ENCODE peak calls at places on chromosomes 7 and 10, in seven cellular contexts. One of them, this sample, is unnamed.

GRCh38 chr7:27064169-27064568 is 31.6 kb downstream of the HOXA1 start:
- DNase-seq in pancreas: no peak
- DNase-seq in IMR-90: no peak
- DNase-seq in AG08396: no peak
- DNase-seq in fibroblast of the aortic adventitia: peak; percentile 26
- DNase-seq in SK-MEL-5: peak; percentile 23
- DNase-seq in activated T-helper 1 cell treated with anti-CD3 and anti-CD28 coated beads, Interleukin-2, amount 50 U/mL, for 16 hours: no peak
- DNase-seq in this sample: no peak

GRCh38 chr7:34296663-34297062 is 361.4 kb upstream of the NPSR1 start:
- DNase-seq in pancreas: no peak
- DNase-seq in IMR-90: peak; percentile 44
- DNase-seq in AG08396: no peak
- DNase-seq in fibroblast of the aortic adventitia: peak; percentile 55
- DNase-seq in SK-MEL-5: no peak
- DNase-seq in activated T-helper 1 cell treated with anti-CD3 and anti-CD28 coated beads, Interleukin-2, amount 50 U/mL, for 16 hours: no peak
- DNase-seq in this sample: no peak

GRCh38 chr10:20105236-20105635 is 289.0 kb downstream of the PLXDC2 start:
- DNase-seq in pancreas: peak; percentile 19
- DNase-seq in IMR-90: peak; percentile 31
- DNase-seq in AG08396: no peak
- DNase-seq in fibroblast of the aortic adventitia: peak; percentile 4
- DNase-seq in SK-MEL-5: no peak
- DNase-seq in activated T-helper 1 cell treated with anti-CD3 and anti-CD28 coated beads, Interleukin-2, amount 50 U/mL, for 16 hours: no peak
- DNase-seq in this sample: no peak

GRCh38 chr7:159030490-159031134 is 114.1 kb downstream of the VIPR2 start:
- DNase-seq in pancreas: peak; percentile 62
- DNase-seq in IMR-90: no peak
- DNase-seq in AG08396: peak; percentile 59
- DNase-seq in fibroblast of the aortic adventitia: no peak
- DNase-seq in SK-MEL-5: no peak
- DNase-seq in activated T-helper 1 cell treated with anti-CD3 and anti-CD28 coated beads, Interleukin-2, amount 50 U/mL, for 16 hours: no peak
- DNase-seq in this sample: peak; percentile 66

GRCh38 chr10:22030421-22030820 is 26.9 kb upstream of the DNAJC1 start:
- DNase-seq in pancreas: no peak
- DNase-seq in IMR-90: no peak
- DNase-seq in AG08396: no peak
- DNase-seq in fibroblast of the aortic adventitia: no peak
- DNase-seq in SK-MEL-5: no peak
- DNase-seq in activated T-helper 1 cell treated with anti-CD3 and anti-CD28 coated beads, Interleukin-2, amount 50 U/mL, for 16 hours: no peak
- DNase-seq in this sample: no peak

GRCh38 chr7:44463169-44463808 is 27.2 kb downstream of the NUDCD3 start:
- DNase-seq in pancreas: no peak
- DNase-seq in IMR-90: no peak
- DNase-seq in AG08396: no peak
- DNase-seq in fibroblast of the aortic adventitia: peak; percentile 39
- DNase-seq in SK-MEL-5: peak; percentile 56
- DNase-seq in activated T-helper 1 cell treated with anti-CD3 and anti-CD28 coated beads, Interleukin-2, amount 50 U/mL, for 16 hours: no peak
- DNase-seq in this sample: no peak

GRCh38 chr10:6148251-6148691 is 54.5 kb upstream of the PFKFB3 start:
- DNase-seq in pancreas: no peak
- DNase-seq in IMR-90: no peak
- DNase-seq in AG08396: no peak
- DNase-seq in fibroblast of the aortic adventitia: no peak
- DNase-seq in SK-MEL-5: no peak
- DNase-seq in activated T-helper 1 cell treated with anti-CD3 and anti-CD28 coated beads, Interleukin-2, amount 50 U/mL, for 16 hours: no peak
- DNase-seq in this sample: no peak

GRCh38 chr10:13893926-13894325 is 307.2 kb downstream of the PRPF18 start:
- DNase-seq in pancreas: no peak
- DNase-seq in IMR-90: peak; percentile 47
- DNase-seq in AG08396: no peak
- DNase-seq in fibroblast of the aortic adventitia: peak; percentile 52
- DNase-seq in SK-MEL-5: no peak
- DNase-seq in activated T-helper 1 cell treated with anti-CD3 and anti-CD28 coated beads, Interleukin-2, amount 50 U/mL, for 16 hours: no peak
- DNase-seq in this sample: no peak

GRCh38 chr7:123823898-123824753 is 20.8 kb upstream of the HYAL4 start:
- DNase-seq in pancreas: no peak
- DNase-seq in IMR-90: no peak
- DNase-seq in AG08396: no peak
- DNase-seq in fibroblast of the aortic adventitia: no peak
- DNase-seq in SK-MEL-5: no peak
- DNase-seq in activated T-helper 1 cell treated with anti-CD3 and anti-CD28 coated beads, Interleukin-2, amount 50 U/mL, for 16 hours: no peak
- DNase-seq in this sample: no peak

GRCh38 chr10:67788028-67788886 is 49.7 kb downstream of the DNAJC12 start:
- DNase-seq in pancreas: peak; percentile 78
- DNase-seq in IMR-90: no peak
- DNase-seq in AG08396: peak; percentile 36
- DNase-seq in fibroblast of the aortic adventitia: no peak
- DNase-seq in SK-MEL-5: peak; percentile 81
- DNase-seq in activated T-helper 1 cell treated with anti-CD3 and anti-CD28 coated beads, Interleukin-2, amount 50 U/mL, for 16 hours: peak; percentile 41
- DNase-seq in this sample: peak; percentile 68

GRCh38 chr10:70684841-70685457 is 12.6 kb downstream of the ADAMTS14 start:
- DNase-seq in pancreas: no peak
- DNase-seq in IMR-90: no peak
- DNase-seq in AG08396: no peak
- DNase-seq in fibroblast of the aortic adventitia: no peak
- DNase-seq in SK-MEL-5: no peak
- DNase-seq in activated T-helper 1 cell treated with anti-CD3 and anti-CD28 coated beads, Interleukin-2, amount 50 U/mL, for 16 hours: no peak
- DNase-seq in this sample: no peak

GRCh38 chr10:99532687-99533495 is at the start of gene NKX2-3:
- DNase-seq in pancreas: peak; percentile 50
- DNase-seq in IMR-90: peak; percentile 46
- DNase-seq in AG08396: peak; percentile 66
- DNase-seq in fibroblast of the aortic adventitia: no peak
- DNase-seq in SK-MEL-5: peak; percentile 65
- DNase-seq in activated T-helper 1 cell treated with anti-CD3 and anti-CD28 coated beads, Interleukin-2, amount 50 U/mL, for 16 hours: no peak
- DNase-seq in this sample: peak; percentile 87

GRCh38 chr7:34837316-34837715 is 179.3 kb downstream of the NPSR1 start:
- DNase-seq in pancreas: no peak
- DNase-seq in IMR-90: no peak
- DNase-seq in AG08396: no peak
- DNase-seq in fibroblast of the aortic adventitia: no peak
- DNase-seq in SK-MEL-5: no peak
- DNase-seq in activated T-helper 1 cell treated with anti-CD3 and anti-CD28 coated beads, Interleukin-2, amount 50 U/mL, for 16 hours: no peak
- DNase-seq in this sample: no peak

GRCh38 chr10:133420579-133420978 is 3.8 kb downstream of the SPRN start:
- DNase-seq in pancreas: no peak
- DNase-seq in IMR-90: no peak
- DNase-seq in AG08396: no peak
- DNase-seq in fibroblast of the aortic adventitia: no peak
- DNase-seq in SK-MEL-5: no peak
- DNase-seq in activated T-helper 1 cell treated with anti-CD3 and anti-CD28 coated beads, Interleukin-2, amount 50 U/mL, for 16 hours: no peak
- DNase-seq in this sample: no peak

GRCh38 chr7:131374821-131375220 is 47.1 kb downstream of the MKLN1 start:
- DNase-seq in pancreas: no peak
- DNase-seq in IMR-90: no peak
- DNase-seq in AG08396: no peak
- DNase-seq in fibroblast of the aortic adventitia: no peak
- DNase-seq in SK-MEL-5: no peak
- DNase-seq in activated T-helper 1 cell treated with anti-CD3 and anti-CD28 coated beads, Interleukin-2, amount 50 U/mL, for 16 hours: no peak
- DNase-seq in this sample: no peak

GRCh38 chr10:71836594-71836970 is 14.5 kb downstream of the PSAP start:
- DNase-seq in pancreas: no peak
- DNase-seq in IMR-90: no peak
- DNase-seq in AG08396: no peak
- DNase-seq in fibroblast of the aortic adventitia: peak; percentile 44
- DNase-seq in SK-MEL-5: peak; percentile 28
- DNase-seq in activated T-helper 1 cell treated with anti-CD3 and anti-CD28 coated beads, Interleukin-2, amount 50 U/mL, for 16 hours: no peak
- DNase-seq in this sample: no peak

GRCh38 chr7:133784421-133785045 is 342.6 kb upstream of the LRGUK start:
- DNase-seq in pancreas: no peak
- DNase-seq in IMR-90: no peak
- DNase-seq in AG08396: no peak
- DNase-seq in fibroblast of the aortic adventitia: no peak
- DNase-seq in SK-MEL-5: no peak
- DNase-seq in activated T-helper 1 cell treated with anti-CD3 and anti-CD28 coated beads, Interleukin-2, amount 50 U/mL, for 16 hours: no peak
- DNase-seq in this sample: no peak

GRCh38 chr7:107025449-107026103 is 18.9 kb upstream of the PRKAR2B start:
- DNase-seq in pancreas: no peak
- DNase-seq in IMR-90: peak; percentile 10
- DNase-seq in AG08396: no peak
- DNase-seq in fibroblast of the aortic adventitia: no peak
- DNase-seq in SK-MEL-5: no peak
- DNase-seq in activated T-helper 1 cell treated with anti-CD3 and anti-CD28 coated beads, Interleukin-2, amount 50 U/mL, for 16 hours: no peak
- DNase-seq in this sample: no peak